ENCODE peak calls at places on chromosome 7, in five cellular contexts. Z is SW 1271, X is foreskin melanocyte, T is SK-N-DZ, C is hippocampal formation. B is an unnamed sample.

GRCh38 chr7:157086508-157087187 is 52.1 kb upstream of the UBE3C start:
- DNase-seq in X (no peak), T (no peak), Z (no peak), C (no peak), B (no peak)

GRCh38 chr7:1981201-1981877 is 251.4 kb downstream of the MAD1L1 start:
- DNase-seq in Z (no peak), X (no peak), T (no peak), C (no peak), B (no peak)

GRCh38 chr7:107009846-107010203 is 34.7 kb upstream of the PRKAR2B start:
- DNase-seq in X (no peak), Z (no peak), T (no peak), C (no peak), B (no peak)

GRCh38 chr7:131502810-131503545 is 53.5 kb downstream of the PODXL start:
- DNase-seq in C (peak; percentile 7), X (peak; percentile 68), T (no peak), Z (no peak), B (no peak)

GRCh38 chr7:28804990-28805389 is 153.1 kb downstream of the TRIL start:
- DNase-seq in Z (no peak), C (no peak), T (no peak), X (no peak), B (no peak)

GRCh38 chr7:151453326-151453791 is 13.4 kb upstream of the CRYGN start:
- DNase-seq in Z (no peak), T (no peak), C (no peak), X (no peak), B (no peak)

GRCh38 chr7:55517936-55518689 is 54.2 kb downstream of the VOPP1 start:
- DNase-seq in T (no peak), X (no peak), C (no peak), Z (no peak), B (no peak)

GRCh38 chr7:80139179-80139578 is 4.5 kb downstream of the GNAI1 start:
- DNase-seq in Z (no peak), C (no peak), T (no peak), X (no peak), B (no peak)

GRCh38 chr7:50943482-50943881 is 160.8 kb upstream of the GRB10 start:
- DNase-seq in C (no peak), Z (no peak), X (no peak), T (no peak), B (no peak)

GRCh38 chr7:95330194-95331003 is 6.1 kb upstream of the PON1 start:
- DNase-seq in T (no peak), C (no peak), Z (no peak), X (no peak), B (no peak)

GRCh38 chr7:2002561-2003450 is 229.9 kb downstream of the MAD1L1 start:
- DNase-seq in C (no peak), T (no peak), X (no peak), Z (no peak), B (no peak)

GRCh38 chr7:144873316-144873845 is 37.5 kb upstream of the TPK1 start:
- DNase-seq in C (no peak), T (no peak), X (no peak), Z (no peak), B (no peak)

GRCh38 chr7:21722371-21722770 is 179.5 kb downstream of the DNAH11 start:
- DNase-seq in Z (no peak), X (no peak), T (no peak), C (no peak), B (no peak)

GRCh38 chr7:42485171-42485838 is 248.3 kb upstream of the GLI3 start:
- DNase-seq in T (no peak), X (no peak), C (no peak), Z (no peak), B (no peak)

GRCh38 chr7:82444220-82445049 is 858 bp upstream of the CACNA2D1 start:
- DNase-seq in Z (no peak), C (no peak), X (no peak), T (peak; percentile 78), B (peak; percentile 86)

B was measured in retina.